ENCODE peak calls at places on chromosomes 4 and X, in ten cellular contexts. One of them, this sample, is unnamed.

GRCh38 chr4:637536-637935 is 12.2 kb downstream of the PDE6B start:
- DNase-seq in tibial nerve: no peak
- DNase-seq in breast epithelium: no peak
- DNase-seq in heart left ventricle: no peak
- DNase-seq in ovary: no peak
- DNase-seq in IMR-90: no peak
- DNase-seq in HCT116: no peak
- DNase-seq in Peyer's patch: no peak
- DNase-seq in H1: no peak
- DNase-seq in A549: no peak
- DNase-seq in this sample: no peak

GRCh38 chr4:153731239-153731638 is 28.6 kb downstream of the RNF175 start:
- DNase-seq in A549: no peak
- DNase-seq in HCT116: no peak
- DNase-seq in ovary: no peak
- DNase-seq in H1: no peak
- DNase-seq in tibial nerve: no peak
- DNase-seq in breast epithelium: no peak
- DNase-seq in Peyer's patch: no peak
- DNase-seq in IMR-90: peak
- DNase-seq in heart left ventricle: no peak
- DNase-seq in this sample: no peak

GRCh38 chrX:78708830-78709229 is 38.7 kb upstream of the LPAR4 start:
- DNase-seq in H1: no peak
- DNase-seq in heart left ventricle: no peak
- DNase-seq in ovary: no peak
- DNase-seq in tibial nerve: peak
- DNase-seq in breast epithelium: no peak
- DNase-seq in A549: no peak
- DNase-seq in IMR-90: no peak
- DNase-seq in HCT116: no peak
- DNase-seq in Peyer's patch: no peak
- DNase-seq in this sample: no peak

GRCh38 chrX:129472116-129472515 is 51.2 kb downstream of the SMARCA1 start:
- DNase-seq in Peyer's patch: no peak
- DNase-seq in IMR-90: peak
- DNase-seq in H1: no peak
- DNase-seq in breast epithelium: no peak
- DNase-seq in A549: no peak
- DNase-seq in tibial nerve: no peak
- DNase-seq in HCT116: no peak
- DNase-seq in heart left ventricle: no peak
- DNase-seq in ovary: no peak
- DNase-seq in this sample: no peak

GRCh38 chrX:10327651-10328050 is 170.9 kb downstream of the CLCN4 start:
- DNase-seq in HCT116: peak
- DNase-seq in breast epithelium: no peak
- DNase-seq in Peyer's patch: no peak
- DNase-seq in heart left ventricle: no peak
- DNase-seq in A549: peak
- DNase-seq in ovary: no peak
- DNase-seq in H1: peak
- DNase-seq in IMR-90: peak
- DNase-seq in tibial nerve: no peak
- DNase-seq in this sample: no peak

GRCh38 chrX:136228808-136229207 is 22.4 kb downstream of the MAP7D3 start:
- DNase-seq in HCT116: no peak
- DNase-seq in H1: no peak
- DNase-seq in tibial nerve: no peak
- DNase-seq in heart left ventricle: no peak
- DNase-seq in breast epithelium: no peak
- DNase-seq in ovary: no peak
- DNase-seq in A549: no peak
- DNase-seq in IMR-90: no peak
- DNase-seq in Peyer's patch: no peak
- DNase-seq in this sample: no peak

GRCh38 chrX:120377179-120377578 is 15.3 kb downstream of the ATP1B4 start:
- DNase-seq in heart left ventricle: no peak
- DNase-seq in HCT116: no peak
- DNase-seq in H1: no peak
- DNase-seq in ovary: no peak
- DNase-seq in breast epithelium: no peak
- DNase-seq in IMR-90: no peak
- DNase-seq in tibial nerve: no peak
- DNase-seq in A549: no peak
- DNase-seq in Peyer's patch: no peak
- DNase-seq in this sample: no peak

GRCh38 chr4:136056748-136057147 is 1475.5 kb downstream of the PCDH18 start:
- DNase-seq in breast epithelium: no peak
- DNase-seq in IMR-90: no peak
- DNase-seq in heart left ventricle: no peak
- DNase-seq in tibial nerve: no peak
- DNase-seq in Peyer's patch: no peak
- DNase-seq in HCT116: no peak
- DNase-seq in ovary: no peak
- DNase-seq in H1: no peak
- DNase-seq in A549: no peak
- DNase-seq in this sample: no peak

GRCh38 chr4:113146876-113147358 is 97.5 kb downstream of the ANK2 start:
- DNase-seq in IMR-90: no peak
- DNase-seq in H1: no peak
- DNase-seq in ovary: peak
- DNase-seq in breast epithelium: no peak
- DNase-seq in HCT116: no peak
- DNase-seq in heart left ventricle: no peak
- DNase-seq in Peyer's patch: no peak
- DNase-seq in A549: no peak
- DNase-seq in tibial nerve: no peak
- DNase-seq in this sample: peak

GRCh38 chr4:16641971-16642370 is 256.5 kb downstream of the LDB2 start:
- DNase-seq in A549: no peak
- DNase-seq in H1: no peak
- DNase-seq in ovary: no peak
- DNase-seq in IMR-90: peak
- DNase-seq in Peyer's patch: no peak
- DNase-seq in breast epithelium: no peak
- DNase-seq in tibial nerve: no peak
- DNase-seq in heart left ventricle: no peak
- DNase-seq in HCT116: no peak
- DNase-seq in this sample: no peak

GRCh38 chrX:130158311-130158710 is 7.3 kb downstream of the AIFM1 start:
- DNase-seq in tibial nerve: no peak
- DNase-seq in heart left ventricle: no peak
- DNase-seq in IMR-90: no peak
- DNase-seq in HCT116: no peak
- DNase-seq in breast epithelium: no peak
- DNase-seq in A549: no peak
- DNase-seq in H1: no peak
- DNase-seq in Peyer's patch: no peak
- DNase-seq in ovary: no peak
- DNase-seq in this sample: no peak

GRCh38 chrX:2928127-2928582 is 984 bp downstream of the ARSD start:
- DNase-seq in H1: peak
- DNase-seq in ovary: peak
- DNase-seq in heart left ventricle: peak
- DNase-seq in Peyer's patch: peak
- DNase-seq in HCT116: no peak
- DNase-seq in IMR-90: peak
- DNase-seq in breast epithelium: peak
- DNase-seq in A549: no peak
- DNase-seq in tibial nerve: peak
- DNase-seq in this sample: peak

GRCh38 chr4:100189820-100190642 is at the start of gene DDIT4L:
- DNase-seq in HCT116: peak
- DNase-seq in A549: peak
- DNase-seq in IMR-90: peak
- DNase-seq in Peyer's patch: peak
- DNase-seq in tibial nerve: no peak
- DNase-seq in breast epithelium: peak
- DNase-seq in H1: no peak
- DNase-seq in ovary: peak
- DNase-seq in heart left ventricle: peak
- DNase-seq in this sample: peak

GRCh38 chr4:139587452-139587851 is 31.4 kb upstream of the SETD7 start:
- DNase-seq in ovary: no peak
- DNase-seq in tibial nerve: no peak
- DNase-seq in IMR-90: no peak
- DNase-seq in breast epithelium: no peak
- DNase-seq in heart left ventricle: no peak
- DNase-seq in H1: no peak
- DNase-seq in A549: no peak
- DNase-seq in Peyer's patch: no peak
- DNase-seq in HCT116: no peak
- DNase-seq in this sample: no peak

GRCh38 chr4:147732516-147733193 is 767 bp downstream of the ARHGAP10 start:
- DNase-seq in IMR-90: peak
- DNase-seq in heart left ventricle: peak
- DNase-seq in A549: no peak
- DNase-seq in breast epithelium: no peak
- DNase-seq in Peyer's patch: peak
- DNase-seq in H1: no peak
- DNase-seq in ovary: peak
- DNase-seq in HCT116: no peak
- DNase-seq in tibial nerve: peak
- DNase-seq in this sample: peak

GRCh38 chr4:147735413-147736301 is 3.8 kb downstream of the ARHGAP10 start:
- DNase-seq in A549: no peak
- DNase-seq in IMR-90: no peak
- DNase-seq in tibial nerve: no peak
- DNase-seq in Peyer's patch: no peak
- DNase-seq in breast epithelium: no peak
- DNase-seq in heart left ventricle: no peak
- DNase-seq in ovary: no peak
- DNase-seq in H1: no peak
- DNase-seq in HCT116: no peak
- DNase-seq in this sample: no peak

GRCh38 chr4:147731611-147732515 is at the start of gene ARHGAP10:
- DNase-seq in breast epithelium: peak
- DNase-seq in A549: peak
- DNase-seq in HCT116: no peak
- DNase-seq in ovary: peak
- DNase-seq in H1: no peak
- DNase-seq in Peyer's patch: peak
- DNase-seq in tibial nerve: peak
- DNase-seq in IMR-90: peak
- DNase-seq in heart left ventricle: peak
- DNase-seq in this sample: peak

GRCh38 chr4:147734496-147734895 is 2.6 kb downstream of the ARHGAP10 start:
- DNase-seq in heart left ventricle: no peak
- DNase-seq in A549: no peak
- DNase-seq in Peyer's patch: no peak
- DNase-seq in IMR-90: no peak
- DNase-seq in HCT116: no peak
- DNase-seq in H1: no peak
- DNase-seq in tibial nerve: no peak
- DNase-seq in breast epithelium: no peak
- DNase-seq in ovary: no peak
- DNase-seq in this sample: no peak

DNA sequence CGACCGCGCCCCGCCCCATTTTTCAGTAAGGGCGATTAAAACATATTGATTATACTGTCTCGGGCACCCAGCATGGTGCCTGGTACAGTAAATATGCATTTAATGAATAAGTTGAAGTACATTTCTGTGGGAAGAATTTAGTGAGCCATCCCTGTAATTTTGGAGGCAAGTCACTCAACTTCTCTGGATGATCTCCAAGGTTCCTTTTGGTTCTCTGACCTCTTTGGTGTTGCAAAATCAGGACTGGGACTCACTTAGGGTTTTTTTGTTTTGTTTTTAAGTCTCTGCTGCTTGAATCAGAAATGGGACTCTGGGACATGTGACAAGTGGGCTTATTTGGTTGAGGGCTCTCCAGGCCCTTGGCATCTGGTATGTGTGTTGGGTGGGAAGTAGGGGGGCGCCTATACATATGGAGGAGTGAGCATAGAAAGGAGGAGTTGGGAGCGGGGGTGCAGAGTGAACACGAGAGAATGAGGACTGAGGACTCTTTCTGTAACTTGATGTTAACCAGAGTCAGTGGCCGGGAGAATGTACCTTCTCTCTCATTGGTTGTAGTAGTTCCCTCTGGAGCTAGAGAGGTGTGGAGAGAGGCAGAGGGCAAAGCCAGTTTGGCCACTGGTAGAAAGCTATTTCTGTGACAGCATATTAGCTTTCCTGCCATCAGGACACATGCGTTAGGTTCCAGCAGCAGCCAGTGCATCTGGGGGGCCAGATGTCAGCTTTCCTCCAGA is 1.9 kb downstream of the ARHGAP10 start:
- DNase-seq in breast epithelium: no peak
- DNase-seq in ovary: no peak
- DNase-seq in HCT116: no peak
- DNase-seq in Peyer's patch: no peak
- DNase-seq in H1: no peak
- DNase-seq in IMR-90: peak
- DNase-seq in A549: no peak
- DNase-seq in tibial nerve: peak
- DNase-seq in heart left ventricle: peak
- DNase-seq in this sample: no peak
- TF ChIP-seq CTCF in breast epithelium: no peak
- TF ChIP-seq CTCF in ovary: no peak
- TF ChIP-seq CTCF in HCT116: no peak
- TF ChIP-seq CTCF in Peyer's patch: no peak
- TF ChIP-seq CTCF in H1: no peak
- TF ChIP-seq CTCF in IMR-90: no peak
- TF ChIP-seq CTCF in A549: no peak
- TF ChIP-seq CTCF in tibial nerve: no peak
- TF ChIP-seq CTCF in heart left ventricle: no peak
- TF ChIP-seq CTCF in this sample: no peak

GRCh38 chr4:8112036-8112576 is 46.5 kb downstream of the ABLIM2 start:
- DNase-seq in breast epithelium: no peak
- DNase-seq in ovary: no peak
- DNase-seq in Peyer's patch: no peak
- DNase-seq in A549: no peak
- DNase-seq in H1: no peak
- DNase-seq in tibial nerve: no peak
- DNase-seq in heart left ventricle: no peak
- DNase-seq in IMR-90: no peak
- DNase-seq in HCT116: no peak
- DNase-seq in this sample: no peak
- TF ChIP-seq POLR2A in breast epithelium: no peak
- TF ChIP-seq POLR2A in ovary: no peak
- TF ChIP-seq POLR2A in Peyer's patch: no peak
- TF ChIP-seq POLR2A in A549: no peak
- TF ChIP-seq POLR2A in H1: peak
- TF ChIP-seq POLR2A in tibial nerve: no peak
- TF ChIP-seq POLR2A in heart left ventricle: no peak
- TF ChIP-seq POLR2A in IMR-90: no peak
- TF ChIP-seq POLR2A in HCT116: no peak
- TF ChIP-seq POLR2A in this sample: no peak

GRCh38 chr4:7861440-7861881 is 78.2 kb downstream of the AFAP1 start:
- DNase-seq in breast epithelium: no peak
- DNase-seq in Peyer's patch: no peak
- DNase-seq in heart left ventricle: no peak
- DNase-seq in tibial nerve: no peak
- DNase-seq in A549: peak
- DNase-seq in ovary: no peak
- DNase-seq in IMR-90: peak
- DNase-seq in HCT116: no peak
- DNase-seq in H1: peak
- DNase-seq in this sample: no peak
- TF ChIP-seq CTCF in breast epithelium: no peak
- TF ChIP-seq CTCF in Peyer's patch: no peak
- TF ChIP-seq CTCF in heart left ventricle: no peak
- TF ChIP-seq CTCF in tibial nerve: no peak
- TF ChIP-seq CTCF in A549: no peak
- TF ChIP-seq CTCF in ovary: no peak
- TF ChIP-seq CTCF in IMR-90: no peak
- TF ChIP-seq CTCF in HCT116: no peak
- TF ChIP-seq CTCF in H1: no peak
- TF ChIP-seq CTCF in this sample: no peak

GRCh38 chr4:3802571-3803474 is 36.6 kb downstream of the ADRA2C start:
- DNase-seq in breast epithelium: no peak
- DNase-seq in H1: no peak
- DNase-seq in A549: no peak
- DNase-seq in heart left ventricle: no peak
- DNase-seq in HCT116: no peak
- DNase-seq in Peyer's patch: no peak
- DNase-seq in IMR-90: no peak
- DNase-seq in ovary: no peak
- DNase-seq in tibial nerve: no peak
- DNase-seq in this sample: no peak
- TF ChIP-seq POLR2A in breast epithelium: no peak
- TF ChIP-seq POLR2A in H1: no peak
- TF ChIP-seq POLR2A in A549: no peak
- TF ChIP-seq POLR2A in heart left ventricle: no peak
- TF ChIP-seq POLR2A in HCT116: no peak
- TF ChIP-seq POLR2A in Peyer's patch: no peak
- TF ChIP-seq POLR2A in IMR-90: no peak
- TF ChIP-seq POLR2A in ovary: no peak
- TF ChIP-seq POLR2A in tibial nerve: no peak
- TF ChIP-seq POLR2A in this sample: no peak